ENCODE peak calls at places on chromosome 5, in seven cellular contexts. U, P, L, I, V, M and T are unnamed samples.

GRCh38 chr5:78776637-78777036 is 128.1 kb upstream of the LHFPL2 start:
- DNase-seq in U (no peak), P (no peak), L (no peak), I (no peak), V (no peak), M (no peak), T (no peak)

GRCh38 chr5:107814183-107814582 is 143.4 kb upstream of the EFNA5 start:
- DNase-seq in U (no peak), P (no peak), L (no peak), I (no peak), V (no peak), M (no peak), T (no peak)

GRCh38 chr5:137234973-137235943 is 263.9 kb downstream of the SPOCK1 start:
- DNase-seq in U (no peak), P (no peak), L (no peak), I (no peak), V (no peak), M (no peak), T (no peak)

GRCh38 chr5:9015250-9015936 is 530.5 kb downstream of the SEMA5A start:
- DNase-seq in U (no peak), P (no peak), L (no peak), I (no peak), V (no peak), M (no peak), T (no peak)

GRCh38 chr5:132987531-132988408 is 24.3 kb upstream of the AFF4 start:
- DNase-seq in U (no peak), P (no peak), L (no peak), I (no peak), V (no peak), M (no peak), T (no peak)

GRCh38 chr5:175460126-175460525 is 16.1 kb upstream of the DRD1 start:
- DNase-seq in U (peak), P (no peak), L (peak), I (no peak), V (no peak), M (no peak), T (no peak)

GRCh38 chr5:114391321-114391720 is 29.5 kb downstream of the KCNN2 start:
- DNase-seq in U (no peak), P (no peak), L (no peak), I (no peak), V (no peak), M (no peak), T (no peak)

GRCh38 chr5:55702612-55703345 is 9.3 kb downstream of the SLC38A9 start:
- DNase-seq in U (no peak), P (no peak), L (no peak), I (no peak), V (no peak), M (no peak), T (no peak)

GRCh38 chr5:6163913-6164312 is 214.4 kb downstream of the MED10 start:
- DNase-seq in U (no peak), P (no peak), L (no peak), I (no peak), V (no peak), M (no peak), T (no peak)

GRCh38 chr5:145975361-145976066 is 39.1 kb downstream of the SH3RF2 start:
- DNase-seq in U (no peak), P (no peak), L (no peak), I (no peak), V (peak), M (no peak), T (no peak)

GRCh38 chr5:32201140-32201539 is 27.0 kb upstream of the GOLPH3 start:
- DNase-seq in U (no peak), P (no peak), L (no peak), I (no peak), V (no peak), M (no peak), T (no peak)

GRCh38 chr5:78500028-78500427 is 139.6 kb downstream of the SCAMP1 start:
- DNase-seq in U (no peak), P (no peak), L (no peak), I (no peak), V (no peak), M (no peak), T (no peak)

GRCh38 chr5:77379558-77380061 is 112.5 kb downstream of the WDR41 start:
- DNase-seq in U (no peak), P (no peak), L (no peak), I (no peak), V (no peak), M (no peak), T (no peak)

GRCh38 chr5:10351199-10351881 is 2.2 kb upstream of the MARCHF6 start:
- DNase-seq in U (no peak), P (peak), L (no peak), I (no peak), V (no peak), M (no peak), T (no peak)

GRCh38 chr5:81842795-81843377 is 92.0 kb upstream of the SSBP2 start:
- DNase-seq in U (no peak), P (no peak), L (no peak), I (no peak), V (no peak), M (no peak), T (no peak)

GRCh38 chr5:141484499-141485304 is at the start of gene PCDHGC4:
- DNase-seq in U (peak), P (no peak), L (peak), I (no peak), V (peak), M (no peak), T (no peak)

GRCh38 chr5:37424441-37424840 is 45.3 kb downstream of the WDR70 start:
- DNase-seq in U (no peak), P (no peak), L (no peak), I (no peak), V (no peak), M (no peak), T (no peak)

GRCh38 chr5:136192015-136192525 is 892 bp downstream of the SMIM32 start:
- DNase-seq in U (no peak), P (no peak), L (no peak), I (no peak), V (no peak), M (no peak), T (no peak)

GRCh38 chr5:102747386-102748166 is 7.5 kb upstream of the PAM start:
- DNase-seq in U (no peak), P (no peak), L (no peak), I (no peak), V (no peak), M (no peak), T (no peak)